ENCODE peak calls at places on chromosomes 11 and 22, in six cellular contexts. One of them, this sample, is unnamed.

GRCh38 chr11:61797263-61797944 is 4.7 kb downstream of the FEN1 start:
- DNase-seq in tibial artery: peak
- DNase-seq in fibroblast of lung: peak
- DNase-seq in endothelial cell of umbilical vein: peak
- DNase-seq in left lung: peak
- DNase-seq in substantia nigra: peak
- DNase-seq in this sample: peak

GRCh38 chr11:23765862-23766261 is 731.0 kb upstream of the LUZP2 start:
- DNase-seq in substantia nigra: no peak
- DNase-seq in left lung: no peak
- DNase-seq in fibroblast of lung: peak
- DNase-seq in tibial artery: no peak
- DNase-seq in endothelial cell of umbilical vein: no peak
- DNase-seq in this sample: no peak

GRCh38 chr11:120133216-120134105 is 4.5 kb downstream of the TRIM29 start:
- DNase-seq in left lung: peak
- DNase-seq in fibroblast of lung: no peak
- DNase-seq in endothelial cell of umbilical vein: no peak
- DNase-seq in substantia nigra: no peak
- DNase-seq in tibial artery: peak
- DNase-seq in this sample: no peak

GRCh38 chr11:73236879-73237278 is 18.8 kb downstream of the P2RY2 start:
- DNase-seq in tibial artery: peak
- DNase-seq in substantia nigra: peak
- DNase-seq in left lung: peak
- DNase-seq in endothelial cell of umbilical vein: peak
- DNase-seq in fibroblast of lung: peak
- DNase-seq in this sample: no peak

GRCh38 chr22:20031732-20032406 is 11.0 kb downstream of the TANGO2 start:
- DNase-seq in left lung: no peak
- DNase-seq in tibial artery: no peak
- DNase-seq in substantia nigra: no peak
- DNase-seq in endothelial cell of umbilical vein: no peak
- DNase-seq in fibroblast of lung: no peak
- DNase-seq in this sample: no peak

GRCh38 chr22:24436553-24436952 is 9.2 kb downstream of the ADORA2A start:
- DNase-seq in endothelial cell of umbilical vein: no peak
- DNase-seq in left lung: no peak
- DNase-seq in substantia nigra: no peak
- DNase-seq in fibroblast of lung: no peak
- DNase-seq in tibial artery: peak
- DNase-seq in this sample: no peak

GRCh38 chr22:30802202-30803166 is 107.8 kb downstream of the OSBP2 start:
- DNase-seq in tibial artery: peak
- DNase-seq in endothelial cell of umbilical vein: peak
- DNase-seq in left lung: peak
- DNase-seq in substantia nigra: peak
- DNase-seq in fibroblast of lung: peak
- DNase-seq in this sample: peak

GRCh38 chr11:64244107-64244506 is 2.6 kb downstream of the PPP1R14B start:
- DNase-seq in fibroblast of lung: no peak
- DNase-seq in substantia nigra: no peak
- DNase-seq in left lung: no peak
- DNase-seq in tibial artery: no peak
- DNase-seq in endothelial cell of umbilical vein: no peak
- DNase-seq in this sample: no peak

GRCh38 chr22:47837703-47838102 is 1075.3 kb downstream of the TBC1D22A start:
- DNase-seq in endothelial cell of umbilical vein: no peak
- DNase-seq in substantia nigra: no peak
- DNase-seq in left lung: no peak
- DNase-seq in fibroblast of lung: peak
- DNase-seq in tibial artery: no peak
- DNase-seq in this sample: no peak

GRCh38 chr11:70671083-70671482 is 272.8 kb downstream of the CTTN start:
- DNase-seq in left lung: no peak
- DNase-seq in substantia nigra: no peak
- DNase-seq in tibial artery: no peak
- DNase-seq in fibroblast of lung: no peak
- DNase-seq in endothelial cell of umbilical vein: no peak
- DNase-seq in this sample: no peak

GRCh38 chr11:59666969-59667368 is 1.9 kb downstream of the PATL1 start:
- DNase-seq in left lung: no peak
- DNase-seq in substantia nigra: no peak
- DNase-seq in endothelial cell of umbilical vein: no peak
- DNase-seq in tibial artery: no peak
- DNase-seq in fibroblast of lung: peak
- DNase-seq in this sample: no peak

GRCh38 chr11:11769782-11770181 is 72.0 kb upstream of the USP47 start:
- DNase-seq in tibial artery: no peak
- DNase-seq in endothelial cell of umbilical vein: no peak
- DNase-seq in left lung: no peak
- DNase-seq in substantia nigra: no peak
- DNase-seq in fibroblast of lung: no peak
- DNase-seq in this sample: no peak

GRCh38 chr11:128802358-128802981 is 64.6 kb downstream of the KCNJ1 start:
- DNase-seq in endothelial cell of umbilical vein: peak
- DNase-seq in left lung: no peak
- DNase-seq in tibial artery: no peak
- DNase-seq in fibroblast of lung: peak
- DNase-seq in substantia nigra: no peak
- DNase-seq in this sample: no peak

GRCh38 chr11:848380-848931 is 5.8 kb downstream of the TSPAN4 start:
- DNase-seq in left lung: no peak
- DNase-seq in fibroblast of lung: no peak
- DNase-seq in endothelial cell of umbilical vein: peak
- DNase-seq in substantia nigra: no peak
- DNase-seq in tibial artery: no peak
- DNase-seq in this sample: peak

GRCh38 chr22:49480896-49481650 is 346.6 kb downstream of the BRD1 start:
- DNase-seq in left lung: no peak
- DNase-seq in substantia nigra: no peak
- DNase-seq in tibial artery: no peak
- DNase-seq in fibroblast of lung: no peak
- DNase-seq in endothelial cell of umbilical vein: no peak
- DNase-seq in this sample: no peak

GRCh38 chr11:121634889-121635288 is 182.1 kb upstream of the SORL1-AS1 start:
- DNase-seq in substantia nigra: no peak
- DNase-seq in fibroblast of lung: peak
- DNase-seq in tibial artery: no peak
- DNase-seq in endothelial cell of umbilical vein: no peak
- DNase-seq in left lung: no peak
- DNase-seq in this sample: no peak

GRCh38 chr11:17611049-17611448 is 64.0 kb downstream of the OTOG start:
- DNase-seq in tibial artery: no peak
- DNase-seq in left lung: no peak
- DNase-seq in endothelial cell of umbilical vein: no peak
- DNase-seq in fibroblast of lung: no peak
- DNase-seq in substantia nigra: no peak
- DNase-seq in this sample: no peak

GRCh38 chr22:48494968-48495750 is 1332.5 kb downstream of the BRD1 start:
- DNase-seq in tibial artery: peak
- DNase-seq in left lung: peak
- DNase-seq in substantia nigra: no peak
- DNase-seq in endothelial cell of umbilical vein: no peak
- DNase-seq in fibroblast of lung: no peak
- DNase-seq in this sample: no peak

GRCh38 chr22:48258841-48259240 is 1496.4 kb downstream of the TBC1D22A start:
- DNase-seq in substantia nigra: no peak
- DNase-seq in fibroblast of lung: no peak
- DNase-seq in endothelial cell of umbilical vein: no peak
- DNase-seq in tibial artery: peak
- DNase-seq in left lung: no peak
- DNase-seq in this sample: no peak

GRCh38 chr11:128476729-128477128 is 110.6 kb downstream of the ETS1 start:
- DNase-seq in fibroblast of lung: no peak
- DNase-seq in tibial artery: no peak
- DNase-seq in endothelial cell of umbilical vein: no peak
- DNase-seq in substantia nigra: no peak
- DNase-seq in left lung: no peak
- DNase-seq in this sample: no peak

GRCh38 chr22:40138866-40139265 is 38.9 kb upstream of the TNRC6B start:
- DNase-seq in tibial artery: no peak
- DNase-seq in endothelial cell of umbilical vein: no peak
- DNase-seq in substantia nigra: no peak
- DNase-seq in left lung: no peak
- DNase-seq in fibroblast of lung: no peak
- DNase-seq in this sample: no peak

GRCh38 chr11:132472411-132473205 is 1059.7 kb downstream of the OPCML start:
- DNase-seq in fibroblast of lung: peak
- DNase-seq in substantia nigra: no peak
- DNase-seq in left lung: no peak
- DNase-seq in tibial artery: no peak
- DNase-seq in endothelial cell of umbilical vein: no peak
- DNase-seq in this sample: no peak

GRCh38 chr11:130816941-130817607 is 99.2 kb downstream of the SNX19 start:
- DNase-seq in substantia nigra: no peak
- DNase-seq in left lung: no peak
- DNase-seq in tibial artery: no peak
- DNase-seq in fibroblast of lung: no peak
- DNase-seq in endothelial cell of umbilical vein: no peak
- DNase-seq in this sample: no peak
- H3K27ac ChIP-seq in substantia nigra: no peak
- H3K27ac ChIP-seq in left lung: no peak
- H3K27ac ChIP-seq in tibial artery: no peak
- H3K27ac ChIP-seq in fibroblast of lung: no peak
- H3K27ac ChIP-seq in endothelial cell of umbilical vein: no peak
- H3K27ac ChIP-seq in this sample: no peak

DNA sequence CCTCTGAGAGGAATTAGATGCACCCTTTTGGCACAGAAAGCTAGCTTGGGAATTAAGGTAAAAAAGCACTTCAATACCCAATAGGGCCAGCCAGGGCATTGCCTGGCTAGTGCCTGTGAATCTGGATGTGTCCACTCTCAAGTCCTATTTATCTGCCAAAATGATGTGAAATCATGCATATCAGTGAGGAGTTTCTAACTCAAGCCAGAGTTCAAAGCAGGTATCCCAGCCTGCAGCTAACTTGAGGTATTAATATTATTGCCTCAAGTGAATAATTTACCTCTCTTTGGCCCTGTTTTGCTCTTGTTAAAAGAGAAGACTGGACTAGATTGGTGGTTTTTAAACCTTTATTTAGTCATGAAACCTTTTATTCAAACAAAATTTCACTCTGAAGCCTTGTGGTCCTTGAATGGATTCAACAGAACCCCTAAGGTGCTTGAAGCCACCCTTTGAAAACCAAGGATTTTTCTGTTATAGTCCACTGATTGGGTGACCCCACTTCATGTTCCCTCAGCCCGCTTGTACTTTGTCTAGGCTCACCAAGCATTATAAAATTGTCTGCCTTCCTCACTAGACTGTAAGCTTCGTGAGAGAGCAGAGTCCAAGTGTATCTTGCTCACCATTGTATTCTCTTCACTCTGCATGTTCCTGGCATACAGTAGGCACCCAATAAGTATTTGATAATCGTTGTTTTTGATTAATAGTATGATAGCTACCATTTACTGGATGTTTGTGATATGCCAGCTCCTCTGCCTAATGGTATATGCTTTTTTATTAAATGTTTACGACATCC is 4.5 kb downstream of the RNF121 start:
- DNase-seq in tibial artery: no peak
- DNase-seq in substantia nigra: no peak
- DNase-seq in left lung: no peak
- DNase-seq in endothelial cell of umbilical vein: no peak
- DNase-seq in fibroblast of lung: no peak
- DNase-seq in this sample: no peak
- H3K27ac ChIP-seq in tibial artery: no peak
- H3K27ac ChIP-seq in substantia nigra: no peak
- H3K27ac ChIP-seq in left lung: no peak
- H3K27ac ChIP-seq in endothelial cell of umbilical vein: peak
- H3K27ac ChIP-seq in fibroblast of lung: no peak
- H3K27ac ChIP-seq in this sample: no peak

GRCh38 chr11:117185739-117186430 is 7.3 kb downstream of the SIDT2 start:
- DNase-seq in tibial artery: peak
- DNase-seq in left lung: no peak
- DNase-seq in endothelial cell of umbilical vein: no peak
- DNase-seq in fibroblast of lung: no peak
- DNase-seq in substantia nigra: no peak
- DNase-seq in this sample: no peak
- H3K27ac ChIP-seq in tibial artery: no peak
- H3K27ac ChIP-seq in left lung: peak
- H3K27ac ChIP-seq in endothelial cell of umbilical vein: no peak
- H3K27ac ChIP-seq in fibroblast of lung: no peak
- H3K27ac ChIP-seq in substantia nigra: peak
- H3K27ac ChIP-seq in this sample: no peak

DNA sequence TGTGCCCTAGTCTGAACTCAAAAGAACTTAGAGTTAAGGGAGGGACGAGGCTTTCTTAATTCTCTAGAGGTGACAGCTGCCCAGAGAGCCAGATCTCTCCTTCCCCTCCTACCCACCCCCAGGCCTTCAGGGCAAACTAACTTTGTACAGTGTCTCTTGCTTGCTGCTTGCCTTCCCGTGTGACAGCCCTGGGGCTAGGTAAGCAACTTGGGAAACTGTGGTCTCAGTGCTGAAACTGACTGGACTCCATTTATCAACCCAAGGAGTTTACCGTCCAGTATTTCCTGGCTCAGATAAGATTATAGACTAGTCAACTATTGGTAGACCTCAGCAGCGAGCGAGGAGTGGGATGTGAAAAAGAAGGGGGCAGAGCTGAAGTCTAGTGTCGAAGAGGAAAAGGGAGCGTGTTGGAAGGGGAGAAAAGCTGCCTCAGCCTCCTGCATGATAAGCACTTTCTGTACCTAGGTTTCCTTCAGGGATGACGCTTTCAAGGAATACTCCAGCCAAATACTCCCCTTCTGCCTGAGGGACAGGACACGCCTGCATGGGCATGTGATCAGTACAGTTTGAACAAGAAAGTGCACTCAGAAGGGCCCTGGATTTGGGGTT is 43.3 kb upstream of the WEE1 start:
- DNase-seq in substantia nigra: no peak
- DNase-seq in left lung: no peak
- DNase-seq in tibial artery: no peak
- DNase-seq in fibroblast of lung: no peak
- DNase-seq in endothelial cell of umbilical vein: no peak
- DNase-seq in this sample: no peak
- H3K27ac ChIP-seq in substantia nigra: no peak
- H3K27ac ChIP-seq in left lung: no peak
- H3K27ac ChIP-seq in tibial artery: peak
- H3K27ac ChIP-seq in fibroblast of lung: no peak
- H3K27ac ChIP-seq in endothelial cell of umbilical vein: no peak
- H3K27ac ChIP-seq in this sample: no peak